ENCODE peak calls at places on chromosome 20, in five cellular contexts. A is H1, R is K562, B is GM12878, I is HepG2. C is an unnamed sample.

GRCh38 chr20:23657202-23657601 is 19.4 kb upstream of the CST3 start:
- DNase-seq in R (no peak), A (no peak), B (no peak), I (no peak), C (no peak)

GRCh38 chr20:20743511-20744169 is 31.2 kb upstream of the RALGAPA2 start:
- DNase-seq in B (no peak), I (peak), A (peak), R (no peak), C (peak)

GRCh38 chr20:47809561-47809960 is 24.3 kb upstream of the SULF2 start:
- DNase-seq in B (no peak), A (no peak), I (no peak), R (no peak), C (peak)

GRCh38 chr20:35871311-35871771 is 83.0 kb downstream of the SCAND1 start:
- DNase-seq in A (no peak), I (no peak), R (no peak), B (no peak), C (no peak)

GRCh38 chr20:5316188-5317158 is at the start of gene PROKR2:
- DNase-seq in A (peak), R (no peak), B (no peak), I (no peak), C (peak)

GRCh38 chr20:13458860-13459451 is 179.8 kb downstream of the TASP1 start:
- DNase-seq in A (no peak), B (no peak), R (peak), I (peak), C (peak)

GRCh38 chr20:4471221-4471620 is 250.5 kb upstream of the PRND start:
- DNase-seq in I (no peak), R (no peak), A (no peak), B (no peak), C (no peak)

GRCh38 chr20:58310291-58310782 is 822 bp downstream of the RAB22A start:
- DNase-seq in A (no peak), R (no peak), B (no peak), I (peak), C (no peak)

GRCh38 chr20:61128701-61129655 is 123.1 kb upstream of the CDH4 start:
- DNase-seq in R (no peak), I (no peak), A (no peak), B (no peak), C (no peak)

GRCh38 chr20:58402305-58402704 is 13.3 kb downstream of the VAPB start:
- DNase-seq in B (no peak), R (no peak), I (no peak), A (no peak), C (no peak)

GRCh38 chr20:2692036-2692885 is at the start of gene EBF4:
- DNase-seq in A (peak), B (no peak), I (no peak), R (peak), C (peak)

GRCh38 chr20:2703716-2704475 is 11.3 kb downstream of the EBF4 start:
- DNase-seq in A (no peak), B (no peak), R (no peak), I (no peak), C (no peak)

GRCh38 chr20:13034115-13034514 is 25.3 kb downstream of the SPTLC3 start:
- DNase-seq in I (no peak), A (no peak), B (no peak), R (no peak), C (no peak)

GRCh38 chr20:47456952-47457724 is 44.5 kb upstream of the NCOA3 start:
- DNase-seq in R (no peak), A (no peak), I (no peak), B (no peak), C (no peak)

GRCh38 chr20:25459916-25460590 is 52.6 kb downstream of the GINS1 start:
- DNase-seq in B (no peak), A (no peak), I (no peak), R (no peak), C (no peak)

GRCh38 chr20:32278199-32278643 is 770 bp downstream of the KIF3B start:
- DNase-seq in B (peak), I (no peak), R (no peak), A (no peak), C (no peak)

GRCh38 chr20:23101696-23102095 is 15.6 kb upstream of the CD93 start:
- DNase-seq in A (no peak), B (no peak), R (no peak), I (no peak), C (no peak)

GRCh38 chr20:64100946-64101688 is 6.2 kb downstream of the NPBWR2 start:
- DNase-seq in R (no peak), A (no peak), I (no peak), B (no peak), C (no peak)

GRCh38 chr20:46342045-46342378 is 33.7 kb upstream of the CDH22 start:
- DNase-seq in A (no peak), B (no peak), I (no peak), R (no peak), C (no peak)

GRCh38 chr20:4694076-4694475 is 27.6 kb upstream of the PRND start:
- DNase-seq in R (no peak), B (no peak), I (no peak), A (no peak), C (no peak)

GRCh38 chr20:34124469-34125249 is 12.6 kb upstream of the EIF2S2 start:
- DNase-seq in R (no peak), I (no peak), A (no peak), B (no peak), C (no peak)

GRCh38 chr20:39390186-39390585 is 428.0 kb downstream of the DHX35 start:
- DNase-seq in B (no peak), A (no peak), I (no peak), R (no peak), C (no peak)

GRCh38 chr20:61026173-61026572 is 225.9 kb upstream of the CDH4 start:
- DNase-seq in I (no peak), R (no peak), A (no peak), B (no peak), C (no peak)

GRCh38 chr20:26163890-26164289 is 467.2 kb upstream of the ZNF337 start:
- DNase-seq in R (no peak), B (no peak), A (no peak), I (no peak), C (no peak)

GRCh38 chr20:2519115-2519815 is 10.6 kb upstream of the ZNF343 start:
- DNase-seq in B (no peak), I (no peak), R (no peak), A (no peak), C (no peak)

GRCh38 chr20:62618622-62619529 is 23.4 kb upstream of the SLCO4A1 start:
- DNase-seq in A (no peak), R (no peak), B (no peak), I (no peak), C (peak)
- TF ChIP-seq CREB1 in A (no peak), R (no peak), B (peak), I (no peak), C (no peak)

DNA sequence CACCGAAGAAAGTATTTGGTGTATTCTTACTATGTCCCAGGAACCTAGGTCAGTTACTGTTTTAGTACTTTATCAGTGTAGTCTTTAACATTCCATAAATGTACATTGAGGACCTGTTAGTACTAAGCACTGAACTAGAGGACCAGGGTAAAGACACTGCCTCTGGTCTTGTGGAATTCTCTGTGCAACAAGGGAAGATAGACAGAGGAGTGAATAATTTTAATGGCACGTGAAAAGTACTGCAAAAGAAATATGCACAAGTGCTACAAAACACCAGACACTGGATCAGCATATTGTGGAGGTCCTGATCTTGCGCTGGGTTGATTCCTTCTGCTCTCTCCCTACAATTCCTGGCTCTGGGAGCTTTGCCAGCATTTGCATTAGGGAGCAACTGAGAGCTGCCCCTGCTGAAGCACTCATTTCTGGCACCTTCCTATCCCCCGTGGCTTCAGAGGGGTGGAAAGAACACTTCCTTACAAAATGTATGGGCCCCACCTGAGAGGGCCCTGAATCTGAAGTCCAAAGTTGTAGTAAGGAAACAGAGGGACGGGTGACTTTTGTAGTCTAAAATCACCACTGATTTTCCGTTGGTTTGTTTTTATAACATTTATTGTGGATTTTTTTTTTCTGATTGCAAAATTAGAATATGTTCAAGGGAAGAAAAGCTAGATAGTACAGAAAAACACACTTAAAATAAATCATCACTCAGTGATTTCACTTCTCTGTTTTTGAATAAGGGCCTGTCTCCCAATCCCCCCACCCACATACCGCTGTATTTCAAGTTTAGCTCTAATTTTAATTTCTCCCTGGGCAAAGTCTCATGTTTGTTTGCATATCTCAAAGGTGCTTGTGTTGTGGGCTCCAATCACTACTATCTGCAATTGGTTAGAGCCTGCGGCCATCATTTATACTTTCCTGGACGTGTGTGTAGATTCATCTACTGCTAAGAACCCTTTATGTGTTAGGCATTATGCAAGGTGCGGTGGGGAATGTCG is 4.9 kb downstream of the PKIG start:
- DNase-seq in I (no peak), B (no peak), A (no peak), R (no peak), C (no peak)
- TF ChIP-seq ATF2 in I (no peak), B (no peak), A (no peak), R (no peak), C (no peak)

GRCh38 chr20:50085481-50086365 is 27.2 kb downstream of the UBE2V1 start:
- DNase-seq in I (peak), A (no peak), R (peak), B (no peak), C (peak)
- TF ChIP-seq CREB1 in I (no peak), A (no peak), R (no peak), B (no peak), C (no peak)

GRCh38 chr20:38222231-38222922 is 38.2 kb downstream of the KIAA1755 start:
- DNase-seq in A (peak), I (peak), B (no peak), R (peak), C (peak)
- TF ChIP-seq ATF2 in A (no peak), I (no peak), B (no peak), R (no peak), C (no peak)

DNA sequence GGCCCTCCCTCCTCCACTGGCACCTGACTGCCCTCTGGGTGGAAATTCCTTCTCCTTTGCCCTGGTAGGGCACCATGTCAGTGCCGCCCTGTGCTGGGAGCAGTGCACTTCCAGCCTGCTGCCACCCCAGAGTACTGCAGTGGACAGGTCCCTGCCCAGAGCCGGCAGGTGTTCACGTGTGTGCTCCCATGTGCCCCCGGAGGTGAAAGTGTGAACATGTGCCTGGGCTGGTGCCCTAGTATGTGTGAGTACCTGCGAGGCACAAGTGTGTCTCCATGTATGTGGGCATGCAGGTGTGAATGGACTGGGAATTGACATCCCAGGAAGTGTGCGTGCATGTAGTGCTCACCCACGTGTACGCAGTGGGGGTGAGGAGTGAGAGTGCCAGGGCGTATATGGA is 29.4 kb downstream of the SDCBP2 start:
- DNase-seq in A (no peak), B (no peak), R (peak), I (no peak), C (peak)
- TF ChIP-seq CREB1 in A (no peak), B (no peak), R (no peak), I (no peak), C (no peak)

DNA sequence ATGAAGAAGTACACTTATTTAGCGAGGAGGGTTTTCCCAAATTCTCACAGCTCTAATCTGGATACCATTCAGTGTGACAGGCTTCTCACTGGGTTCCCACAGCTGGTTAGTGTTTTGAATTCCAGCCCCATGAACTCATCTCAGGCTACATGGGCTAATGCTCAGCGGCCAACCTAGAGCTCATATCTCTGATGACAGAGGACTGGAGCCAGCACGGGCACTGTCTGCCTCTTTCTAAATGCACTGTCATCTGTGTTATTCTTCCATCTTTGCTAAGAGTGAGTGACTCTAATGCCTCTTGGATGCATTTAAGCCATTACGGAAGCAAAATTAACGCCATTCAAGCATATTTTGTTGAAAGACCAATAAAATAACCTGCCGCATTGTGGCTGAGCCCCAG is 308.9 kb upstream of the JAG1 start:
- DNase-seq in I (peak), B (no peak), R (no peak), A (no peak), C (no peak)
- TF ChIP-seq ATF2 in I (no peak), B (no peak), R (no peak), A (no peak), C (no peak)